ENCODE peak calls at places on chromosomes 13 and 19, in five cellular contexts. Y is IMR-90; I is psoas muscle; U is NCI-H524; R is activated CD8-positive, alpha-beta memory T cell treated with anti-CD3 and anti-CD28 coated beads for 1 hour. C is an unnamed sample.

GRCh38 chr19:16655727-16656126 is 4.2 kb downstream of the SMIM7 start:
- DNase-seq in Y (no peak), I (no peak), U (no peak), R (no peak), C (no peak)

GRCh38 chr19:38650911-38651584 is 3.6 kb downstream of the ACTN4 start:
- DNase-seq in Y (peak), I (no peak), U (no peak), R (no peak), C (no peak)

GRCh38 chr13:80338781-80339577 is 1.9 kb downstream of the SPRY2 start:
- DNase-seq in Y (peak), I (peak), U (peak), R (no peak), C (peak)

GRCh38 chr13:36997716-36998427 is 1.3 kb downstream of the ALG5 start:
- DNase-seq in Y (peak), I (no peak), U (no peak), R (no peak), C (no peak)

GRCh38 chr19:53982056-53982455 is 9.4 kb upstream of the CACNG6 start:
- DNase-seq in Y (no peak), I (no peak), U (no peak), R (no peak), C (no peak)

GRCh38 chr13:98103531-98103930 is 39.4 kb upstream of the FARP1 start:
- DNase-seq in Y (no peak), I (no peak), U (no peak), R (no peak), C (no peak)

GRCh38 chr19:29586401-29586800 is 19.7 kb upstream of the POP4 start:
- DNase-seq in Y (no peak), I (no peak), U (no peak), R (no peak), C (no peak)

GRCh38 chr19:970695-971094 is 13.4 kb upstream of the WDR18 start:
- DNase-seq in Y (no peak), I (no peak), U (no peak), R (no peak), C (no peak)

GRCh38 chr19:44875666-44876418 is 15.2 kb upstream of the TOMM40 start:
- DNase-seq in Y (peak), I (no peak), U (no peak), R (no peak), C (no peak)

GRCh38 chr13:25217023-25217909 is 45.2 kb upstream of the AMER2 start:
- DNase-seq in Y (peak), I (no peak), U (no peak), R (no peak), C (peak)

GRCh38 chr13:23724196-23724970 is 154.2 kb downstream of the TNFRSF19 start:
- DNase-seq in Y (peak), I (no peak), U (peak), R (no peak), C (no peak)

GRCh38 chr13:21033224-21033855 is 28.0 kb downstream of the LATS2 start:
- DNase-seq in Y (no peak), I (no peak), U (no peak), R (no peak), C (no peak)

GRCh38 chr13:110108348-110109139 is 198.4 kb downstream of the COL4A1 start:
- DNase-seq in Y (peak), I (peak), U (no peak), R (no peak), C (peak)

GRCh38 chr13:105290596-105290995 is 1244.9 kb downstream of the EFNB2 start:
- DNase-seq in Y (no peak), I (no peak), U (no peak), R (no peak), C (no peak)

GRCh38 chr13:109631069-109631468 is 155.3 kb downstream of the IRS2 start:
- DNase-seq in Y (no peak), I (no peak), U (no peak), R (no peak), C (no peak)

GRCh38 chr19:3670258-3670795 is 29.9 kb downstream of the PIP5K1C start:
- DNase-seq in Y (peak), I (peak), U (no peak), R (no peak), C (peak)

GRCh38 chr19:18503337-18503970 is 18.4 kb downstream of the ELL start:
- DNase-seq in Y (no peak), I (peak), U (no peak), R (no peak), C (no peak)

GRCh38 chr19:13466697-13467096 is 39.6 kb downstream of the CACNA1A start:
- DNase-seq in Y (no peak), I (no peak), U (no peak), R (no peak), C (no peak)

GRCh38 chr13:99056381-99057014 is 78.6 kb upstream of the DOCK9 start:
- DNase-seq in Y (no peak), I (no peak), U (no peak), R (no peak), C (no peak)

GRCh38 chr19:6788896-6789295 is 16.4 kb downstream of the VAV1 start:
- DNase-seq in Y (no peak), I (no peak), U (no peak), R (no peak), C (no peak)

GRCh38 chr19:369876-370275 is 25.3 kb upstream of the MIER2 start:
- DNase-seq in Y (no peak), I (no peak), U (no peak), R (no peak), C (peak)

GRCh38 chr13:33994198-33994597 is 176.2 kb downstream of the RFC3 start:
- DNase-seq in Y (no peak), I (no peak), U (no peak), R (no peak), C (no peak)

GRCh38 chr13:25783480-25784081 is 268.2 kb downstream of the SHISA2 start:
- DNase-seq in Y (no peak), I (no peak), U (peak), R (no peak), C (no peak)

GRCh38 chr13:32495429-32495828 is 43.2 kb downstream of the N4BP2L2 start:
- DNase-seq in Y (no peak), I (no peak), U (no peak), R (no peak), C (no peak)

C was measured in sciatic nerve.